ENCODE peak calls at places on chromosomes 5 and 9, in four cellular contexts. P, F, R and O are unnamed samples.

GRCh38 chr5:9775339-9775738 is 145.2 kb upstream of the TAS2R1 start:
- DNase-seq in P (no peak), F (no peak), R (no peak), O (no peak)

GRCh38 chr9:115988701-115989100 is 164.9 kb upstream of the PAPPA start:
- DNase-seq in R (no peak), P (no peak), F (no peak), O (no peak)

GRCh38 chr5:159764283-159764927 is 151.9 kb upstream of the ADRA1B start:
- DNase-seq in F (no peak), P (no peak), R (no peak), O (no peak)

GRCh38 chr9:122058707-122059106 is 34.4 kb downstream of the TTLL11 start:
- DNase-seq in F (no peak), R (no peak), P (no peak), O (no peak)

GRCh38 chr9:99184073-99184426 is 37.7 kb downstream of the ALG2 start:
- DNase-seq in R (no peak), P (no peak), F (no peak), O (no peak)

GRCh38 chr5:8981016-8981415 is 564.9 kb downstream of the SEMA5A start:
- DNase-seq in F (no peak), P (no peak), R (no peak), O (no peak)

GRCh38 chr9:37694355-37694754 is 43.6 kb downstream of the FRMPD1 start:
- DNase-seq in P (no peak), R (no peak), F (no peak), O (no peak)

GRCh38 chr5:137858223-137858916 is 9.3 kb upstream of the MYOT start:
- DNase-seq in P (no peak), F (no peak), R (no peak), O (no peak)

GRCh38 chr9:37911271-37911681 is 7.3 kb upstream of the SLC25A51 start:
- DNase-seq in F (no peak), P (no peak), R (no peak), O (no peak)

DNA sequence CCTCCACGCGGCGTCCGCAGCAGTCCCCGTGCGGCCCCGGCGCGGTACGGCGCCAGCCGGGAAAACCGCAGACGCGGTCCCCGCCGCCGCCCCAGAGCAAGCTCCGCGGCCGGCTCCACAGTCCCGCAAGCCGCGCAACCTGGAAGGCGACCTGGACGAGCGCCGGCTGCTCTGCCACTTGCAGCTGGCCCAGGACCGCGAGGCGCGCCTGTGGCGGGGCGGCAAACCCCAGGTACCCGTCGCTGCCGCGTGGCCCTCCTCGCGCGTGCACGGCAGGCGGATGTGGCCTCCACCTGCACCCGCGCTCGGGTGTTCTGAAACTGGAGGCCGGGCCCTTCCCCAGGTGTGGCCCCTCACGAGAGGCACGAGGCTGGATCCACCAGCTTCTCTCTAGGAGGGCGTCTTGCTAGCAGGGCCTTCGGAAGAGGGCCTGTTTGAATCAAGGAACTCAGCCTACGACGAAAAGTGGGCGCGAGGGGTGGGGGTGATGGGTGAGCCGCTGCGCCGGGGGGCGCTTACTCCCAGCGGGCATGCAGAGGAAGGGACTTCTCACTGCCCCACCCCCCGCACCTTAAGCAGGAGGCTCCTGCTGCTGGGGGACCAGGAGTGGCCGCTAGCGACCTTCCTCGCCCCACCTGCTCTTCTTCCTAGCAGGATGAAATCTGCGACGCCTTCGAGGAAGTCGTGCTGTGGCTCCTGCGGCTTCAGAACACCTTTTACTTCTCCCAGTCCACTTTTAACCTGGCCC is 641 bp downstream of the CCNI2 start:
- DNase-seq in R (peak), F (peak), P (no peak), O (no peak)
- H3K27ac ChIP-seq in R (peak), F (peak), P (no peak), O (peak)

GRCh38 chr5:107542831-107543231 is 127.9 kb downstream of the EFNA5 start:
- DNase-seq in P (peak), R (no peak), F (no peak), O (no peak)
- H3K27ac ChIP-seq in P (peak), R (no peak), F (no peak), O (no peak)

GRCh38 chr5:72107874-72108199 is 562 bp downstream of the MAP1B start:
- DNase-seq in R (no peak), F (no peak), P (no peak), O (peak)

GRCh38 chr5:72109051-72109411 is 1.8 kb downstream of the MAP1B start:
- DNase-seq in R (no peak), P (no peak), F (no peak), O (no peak)

GRCh38 chr5:72109625-72110024 is 2.4 kb downstream of the MAP1B start:
- DNase-seq in R (no peak), P (no peak), F (no peak), O (peak)

GRCh38 chr5:72108200-72109050 is 1.1 kb downstream of the MAP1B start:
- DNase-seq in P (peak), R (no peak), F (no peak), O (peak)

GRCh38 chr5:72106922-72107873 is at the start of gene MAP1B:
- DNase-seq in P (peak), R (no peak), F (no peak), O (peak)
- H3K27ac ChIP-seq in P (peak), R (no peak), F (no peak), O (peak)

GRCh38 chr9:15370496-15371464 is 51.9 kb upstream of the SNAPC3 start:
- DNase-seq in F (no peak), P (no peak), R (no peak), O (no peak)
- H3K27ac ChIP-seq in F (no peak), P (no peak), R (no peak), O (no peak)